ENCODE peak calls at places on chromosomes 11 and 22, in five cellular contexts. T, A, L, S and H are unnamed samples.

GRCh38 chr11:112524808-112525207 is 264.1 kb upstream of the PLET1 start:
- DNase-seq in T (peak; percentile 35), A (no peak), L (no peak), S (no peak), H (no peak)

GRCh38 chr11:78564037-78564888 is 10.4 kb downstream of the NARS2 start:
- DNase-seq in T (no peak), A (no peak), L (no peak), S (no peak), H (no peak)

GRCh38 chr11:100681064-100681502 is 6.0 kb upstream of the ARHGAP42 start:
- DNase-seq in T (peak; percentile 78), A (peak; percentile 90), L (no peak), S (peak; percentile 74), H (peak; percentile 63)

GRCh38 chr11:78940500-78941225 is 366.0 kb upstream of the NARS2 start:
- DNase-seq in T (no peak), A (no peak), L (no peak), S (no peak), H (no peak)

GRCh38 chr22:26461188-26461810 is 22.3 kb downstream of the HPS4 start:
- DNase-seq in T (peak; percentile 71), A (no peak), L (no peak), S (peak; percentile 30), H (no peak)

GRCh38 chr11:30586251-30587144 is at the start of gene MPPED2:
- DNase-seq in T (no peak), A (peak; percentile 83), L (peak; percentile 77), S (peak; percentile 71), H (peak; percentile 52)

GRCh38 chr11:103730151-103730940 is 306.1 kb upstream of the DDI1 start:
- DNase-seq in T (no peak), A (no peak), L (no peak), S (no peak), H (no peak)

GRCh38 chr11:36617543-36617942 is 19.5 kb upstream of the RAG2 start:
- DNase-seq in T (no peak), A (no peak), L (no peak), S (no peak), H (no peak)

GRCh38 chr22:46842606-46843005 is 80.2 kb downstream of the TBC1D22A start:
- DNase-seq in T (no peak), A (no peak), L (no peak), S (no peak), H (no peak)

GRCh38 chr11:34275486-34275885 is 82.3 kb downstream of the ABTB2 start:
- DNase-seq in T (no peak), A (no peak), L (no peak), S (no peak), H (no peak)

GRCh38 chr11:70912226-70912840 is 340.0 kb downstream of the SHANK2 start:
- DNase-seq in T (no peak), A (peak; percentile 21), L (no peak), S (no peak), H (no peak)

GRCh38 chr11:112172362-112172994 is 2.8 kb upstream of the BCO2 start:
- DNase-seq in T (no peak), A (no peak), L (no peak), S (no peak), H (no peak)

GRCh38 chr11:115759622-115760527 is 255.7 kb upstream of the CADM1 start:
- DNase-seq in T (no peak), A (no peak), L (no peak), S (no peak), H (no peak)

GRCh38 chr11:11074686-11075370 is 217.0 kb upstream of the ZBED5 start:
- DNase-seq in T (no peak), A (no peak), L (no peak), S (no peak), H (no peak)

GRCh38 chr11:134380229-134380628 is 31.8 kb downstream of the B3GAT1 start:
- DNase-seq in T (no peak), A (no peak), L (no peak), S (no peak), H (no peak)

GRCh38 chr11:61076506-61077304 is 25.6 kb upstream of the CD5 start:
- DNase-seq in T (no peak), A (no peak), L (no peak), S (no peak), H (no peak)

GRCh38 chr11:118918128-118918685 is 7.5 kb downstream of the BCL9L start:
- DNase-seq in T (peak; percentile 78), A (peak; percentile 80), L (peak; percentile 94), S (no peak), H (no peak)

GRCh38 chr11:75269896-75270295 is 29.3 kb downstream of the TPBGL start:
- DNase-seq in T (no peak), A (peak; percentile 54), L (no peak), S (no peak), H (no peak)

GRCh38 chr11:75797796-75798195 is 17.2 kb upstream of the UVRAG start:
- DNase-seq in T (no peak), A (peak; percentile 46), L (no peak), S (no peak), H (no peak)

GRCh38 chr11:74138572-74138971 is 32.2 kb downstream of the C2CD3 start:
- DNase-seq in T (no peak), A (no peak), L (no peak), S (no peak), H (no peak)

GRCh38 chr11:41879186-41879738 is 419.8 kb upstream of the LRRC4C start:
- DNase-seq in T (no peak), A (no peak), L (no peak), S (no peak), H (no peak)

GRCh38 chr11:61377461-61378160 is 14.8 kb upstream of the TMEM216 start:
- DNase-seq in T (no peak), A (no peak), L (no peak), S (no peak), H (no peak)

GRCh38 chr11:117419136-117419914 is 91.7 kb downstream of the CEP164 start:
- DNase-seq in T (no peak), A (peak; percentile 44), L (peak; percentile 54), S (no peak), H (no peak)

GRCh38 chr11:31720666-31721199 is 90.4 kb downstream of the PAX6 start:
- DNase-seq in T (no peak), A (no peak), L (no peak), S (no peak), H (no peak)

GRCh38 chr11:115145316-115145715 is 358.9 kb downstream of the CADM1 start:
- DNase-seq in T (no peak), A (no peak), L (no peak), S (no peak), H (no peak)

GRCh38 chr11:69510471-69511357 is 29.3 kb downstream of the LINC01488 start:
- DNase-seq in T (no peak), A (peak; percentile 32), L (no peak), S (no peak), H (no peak)

GRCh38 chr11:122756417-122756816 is 81.9 kb upstream of the CRTAM start:
- DNase-seq in T (peak; percentile 34), A (peak; percentile 92), L (no peak), S (peak; percentile 62), H (peak; percentile 47)

GRCh38 chr11:79461144-79461543 is 20.3 kb upstream of the TENM4 start:
- DNase-seq in T (no peak), A (no peak), L (no peak), S (no peak), H (no peak)

DNA sequence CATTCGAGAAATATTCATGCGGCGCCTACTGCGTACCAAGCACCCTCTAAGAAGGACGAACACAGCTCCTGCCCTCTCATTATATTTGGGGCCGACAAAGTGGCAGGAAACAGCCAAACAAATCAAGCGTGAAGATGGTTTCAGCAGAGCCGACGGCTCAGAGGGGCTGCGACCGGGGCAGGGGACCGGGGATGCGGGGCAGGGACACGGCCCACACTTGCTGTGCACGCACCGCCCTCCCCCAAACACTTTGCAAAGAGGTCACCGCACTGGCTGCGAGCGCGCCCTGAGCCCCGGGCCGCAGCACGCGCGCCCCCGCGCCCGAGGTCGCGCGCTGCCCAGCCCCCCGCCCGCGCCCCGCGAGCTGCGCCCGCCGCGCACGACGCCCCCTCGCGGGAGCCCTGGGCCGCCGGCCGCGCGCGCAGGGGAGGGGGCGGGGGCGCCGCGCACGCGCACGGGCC is 255 bp upstream of the SYNGR1 start:
- DNase-seq in T (peak; percentile 26), A (peak; percentile 79), L (no peak), S (peak; percentile 62), H (no peak)
- TF ChIP-seq POLR2AphosphoS5 in T (no peak), A (peak; percentile 51), L (no peak), S (no peak), H (no peak)

DNA sequence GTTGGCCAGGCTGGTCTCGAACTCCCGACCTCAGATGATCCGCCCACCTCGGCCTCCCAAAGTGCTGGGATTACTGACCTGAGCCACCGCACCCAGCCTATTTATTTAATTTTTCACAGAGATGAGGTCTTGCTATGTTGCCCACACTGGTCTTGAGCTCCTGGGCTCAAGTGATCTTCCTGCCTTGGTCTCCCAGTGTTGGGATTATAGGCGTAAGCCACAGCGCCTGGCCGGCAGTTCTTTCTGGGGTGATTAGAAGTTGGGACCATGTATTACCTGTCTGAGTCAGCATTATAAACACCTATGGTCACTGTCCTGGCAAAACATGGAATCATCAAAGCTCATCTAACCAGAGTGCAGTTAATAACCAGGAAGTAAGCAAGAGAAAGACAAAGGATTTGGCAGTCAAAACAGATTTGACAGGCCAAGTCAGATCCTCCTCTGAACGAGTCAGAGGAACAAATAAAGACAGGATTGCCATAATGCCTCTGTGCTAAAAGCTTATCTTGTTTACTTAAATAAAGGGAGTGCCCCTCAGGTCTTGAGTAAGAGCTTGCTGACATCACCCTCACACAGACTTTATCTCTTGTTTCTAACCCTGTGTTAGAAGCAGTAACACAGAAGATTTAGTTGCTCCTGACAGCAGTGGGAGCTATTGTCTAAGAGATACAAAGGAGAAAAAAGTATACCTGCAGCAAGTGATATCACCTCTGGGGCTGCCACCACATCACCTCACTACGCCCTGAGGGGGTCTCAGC is 3.7 kb downstream of the SERPIND1 start:
- DNase-seq in T (no peak), A (no peak), L (no peak), S (no peak), H (no peak)
- TF ChIP-seq POLR2AphosphoS5 in T (no peak), A (no peak), L (no peak), S (no peak), H (no peak)

GRCh38 chr22:29625090-29625825 is 21.8 kb downstream of the NF2 start:
- DNase-seq in T (peak; percentile 60), A (no peak), L (no peak), S (no peak), H (peak; percentile 22)

GRCh38 chr22:29617922-29618629 is 14.6 kb downstream of the NF2 start:
- DNase-seq in T (no peak), A (no peak), L (no peak), S (no peak), H (no peak)

GRCh38 chr22:29623059-29623458 is 19.6 kb downstream of the NF2 start:
- DNase-seq in T (no peak), A (no peak), L (no peak), S (no peak), H (no peak)

GRCh38 chr22:29623553-29624169 is 20.2 kb downstream of the NF2 start:
- DNase-seq in T (no peak), A (no peak), L (no peak), S (no peak), H (no peak)

GRCh38 chr22:29621761-29622526 is 18.5 kb downstream of the NF2 start:
- DNase-seq in T (no peak), A (no peak), L (no peak), S (no peak), H (no peak)
- TF ChIP-seq POLR2AphosphoS5 in T (no peak), A (no peak), L (no peak), S (no peak), H (no peak)

DNA sequence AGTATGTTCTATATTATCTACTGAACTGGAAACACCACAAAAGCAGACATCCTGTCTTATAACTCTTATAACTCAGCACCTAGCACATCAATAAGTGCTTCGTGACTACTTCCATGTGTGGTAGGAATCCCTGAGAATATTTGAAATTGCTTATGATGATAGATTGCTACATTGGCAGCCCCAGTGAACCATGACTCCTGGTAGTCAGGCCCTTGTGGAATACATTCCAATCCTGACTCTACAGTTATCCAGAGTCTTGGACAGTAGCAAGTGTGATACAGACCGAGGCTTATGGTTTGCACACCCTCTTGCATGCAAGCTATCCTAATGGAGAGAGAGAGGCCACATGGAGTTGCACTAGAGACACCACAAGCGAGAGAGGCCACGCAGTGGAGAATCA is 59.5 kb upstream of the PHF21A start:
- DNase-seq in T (no peak), A (no peak), L (no peak), S (no peak), H (no peak)
- TF ChIP-seq POLR2AphosphoS5 in T (no peak), A (no peak), L (no peak), S (no peak), H (no peak)